ENCODE peak calls at places on chromosomes 6 and 20, in eight cellular contexts. One of them, this sample, is unnamed.

GRCh38 chr6:159525445-159526031 is 167.5 kb downstream of the SOD2 start:
- DNase-seq in neural progenitor cell: peak; percentile 28
- DNase-seq in H1: no peak
- DNase-seq in mesendoderm: no peak
- DNase-seq in GM23248: no peak
- DNase-seq in keratinocyte: no peak
- DNase-seq in fibroblast of lung: no peak
- DNase-seq in SK-N-SH: no peak
- DNase-seq in this sample: no peak

GRCh38 chr6:137370871-137371633 is 123.1 kb downstream of the OLIG3 start:
- DNase-seq in GM23248: no peak
- DNase-seq in fibroblast of lung: no peak
- DNase-seq in keratinocyte: no peak
- DNase-seq in mesendoderm: peak; percentile 46
- DNase-seq in SK-N-SH: no peak
- DNase-seq in H1: no peak
- DNase-seq in neural progenitor cell: no peak
- DNase-seq in this sample: peak; percentile 42

GRCh38 chr20:45368221-45368980 is 5.4 kb downstream of the SYS1 start:
- DNase-seq in fibroblast of lung: no peak
- DNase-seq in SK-N-SH: no peak
- DNase-seq in keratinocyte: no peak
- DNase-seq in H1: no peak
- DNase-seq in mesendoderm: no peak
- DNase-seq in GM23248: no peak
- DNase-seq in neural progenitor cell: no peak
- DNase-seq in this sample: peak; percentile 93

GRCh38 chr6:116969211-116969863 is 92.3 kb downstream of the RFX6 start:
- DNase-seq in keratinocyte: no peak
- DNase-seq in SK-N-SH: peak; percentile 37
- DNase-seq in H1: no peak
- DNase-seq in GM23248: peak; percentile 66
- DNase-seq in neural progenitor cell: peak; percentile 64
- DNase-seq in mesendoderm: peak; percentile 58
- DNase-seq in fibroblast of lung: peak; percentile 40
- DNase-seq in this sample: peak; percentile 60

GRCh38 chr6:79833806-79834205 is 113.5 kb downstream of the ELOVL4 start:
- DNase-seq in H1: no peak
- DNase-seq in fibroblast of lung: no peak
- DNase-seq in SK-N-SH: no peak
- DNase-seq in keratinocyte: no peak
- DNase-seq in GM23248: no peak
- DNase-seq in mesendoderm: no peak
- DNase-seq in neural progenitor cell: no peak
- DNase-seq in this sample: no peak

GRCh38 chr20:40508821-40509220 is 180.2 kb downstream of the MAFB start:
- DNase-seq in SK-N-SH: no peak
- DNase-seq in keratinocyte: no peak
- DNase-seq in GM23248: peak; percentile 51
- DNase-seq in mesendoderm: no peak
- DNase-seq in H1: no peak
- DNase-seq in fibroblast of lung: peak; percentile 48
- DNase-seq in neural progenitor cell: no peak
- DNase-seq in this sample: no peak

GRCh38 chr6:14545496-14545895 is 427.9 kb downstream of the CD83 start:
- DNase-seq in fibroblast of lung: no peak
- DNase-seq in neural progenitor cell: no peak
- DNase-seq in GM23248: no peak
- DNase-seq in H1: no peak
- DNase-seq in keratinocyte: no peak
- DNase-seq in mesendoderm: no peak
- DNase-seq in SK-N-SH: no peak
- DNase-seq in this sample: no peak

GRCh38 chr20:13259921-13260320 is 38.8 kb downstream of the ISM1 start:
- DNase-seq in keratinocyte: no peak
- DNase-seq in H1: no peak
- DNase-seq in SK-N-SH: no peak
- DNase-seq in GM23248: no peak
- DNase-seq in mesendoderm: no peak
- DNase-seq in fibroblast of lung: no peak
- DNase-seq in neural progenitor cell: no peak
- DNase-seq in this sample: no peak

GRCh38 chr6:73309784-73310502 is 44.1 kb downstream of the DPPA5 start:
- DNase-seq in mesendoderm: peak; percentile 68
- DNase-seq in neural progenitor cell: peak; percentile 74
- DNase-seq in SK-N-SH: peak; percentile 80
- DNase-seq in GM23248: peak; percentile 75
- DNase-seq in H1: no peak
- DNase-seq in fibroblast of lung: peak; percentile 71
- DNase-seq in keratinocyte: no peak
- DNase-seq in this sample: peak; percentile 69

GRCh38 chr6:95521181-95521580 is 56.2 kb upstream of the MANEA start:
- DNase-seq in neural progenitor cell: no peak
- DNase-seq in keratinocyte: no peak
- DNase-seq in GM23248: no peak
- DNase-seq in mesendoderm: no peak
- DNase-seq in SK-N-SH: no peak
- DNase-seq in H1: no peak
- DNase-seq in fibroblast of lung: no peak
- DNase-seq in this sample: no peak

GRCh38 chr20:8132632-8133587 is 844 bp downstream of the PLCB1 start:
- DNase-seq in keratinocyte: no peak
- DNase-seq in H1: no peak
- DNase-seq in GM23248: peak; percentile 64
- DNase-seq in fibroblast of lung: peak; percentile 40
- DNase-seq in mesendoderm: no peak
- DNase-seq in neural progenitor cell: peak; percentile 44
- DNase-seq in SK-N-SH: no peak
- DNase-seq in this sample: no peak

GRCh38 chr6:69953491-69953890 is 87.1 kb downstream of the COL19A1 start:
- DNase-seq in fibroblast of lung: no peak
- DNase-seq in keratinocyte: no peak
- DNase-seq in neural progenitor cell: no peak
- DNase-seq in H1: no peak
- DNase-seq in GM23248: no peak
- DNase-seq in SK-N-SH: no peak
- DNase-seq in mesendoderm: no peak
- DNase-seq in this sample: no peak

GRCh38 chr6:169792306-169793015 is 41.0 kb downstream of the ERMARD start:
- DNase-seq in neural progenitor cell: no peak
- DNase-seq in GM23248: no peak
- DNase-seq in fibroblast of lung: no peak
- DNase-seq in mesendoderm: no peak
- DNase-seq in H1: no peak
- DNase-seq in SK-N-SH: no peak
- DNase-seq in keratinocyte: no peak
- DNase-seq in this sample: no peak

GRCh38 chr6:11878735-11879134 is 100.1 kb upstream of the ADTRP start:
- DNase-seq in mesendoderm: no peak
- DNase-seq in GM23248: no peak
- DNase-seq in fibroblast of lung: no peak
- DNase-seq in keratinocyte: no peak
- DNase-seq in H1: no peak
- DNase-seq in SK-N-SH: no peak
- DNase-seq in neural progenitor cell: no peak
- DNase-seq in this sample: no peak

GRCh38 chr6:143299253-143300166 is 151.0 kb downstream of the ADAT2 start:
- DNase-seq in SK-N-SH: no peak
- DNase-seq in fibroblast of lung: no peak
- DNase-seq in GM23248: no peak
- DNase-seq in mesendoderm: peak; percentile 17
- DNase-seq in keratinocyte: no peak
- DNase-seq in neural progenitor cell: no peak
- DNase-seq in H1: no peak
- DNase-seq in this sample: no peak

GRCh38 chr6:34912715-34913464 is 23.8 kb downstream of the ANKS1A start:
- DNase-seq in mesendoderm: no peak
- DNase-seq in keratinocyte: no peak
- DNase-seq in SK-N-SH: no peak
- DNase-seq in fibroblast of lung: peak; percentile 90
- DNase-seq in H1: no peak
- DNase-seq in GM23248: peak; percentile 80
- DNase-seq in neural progenitor cell: no peak
- DNase-seq in this sample: peak; percentile 80

GRCh38 chr20:7989379-7989778 is 30.2 kb downstream of the TMX4 start:
- DNase-seq in mesendoderm: no peak
- DNase-seq in GM23248: peak; percentile 33
- DNase-seq in H1: no peak
- DNase-seq in keratinocyte: no peak
- DNase-seq in neural progenitor cell: no peak
- DNase-seq in SK-N-SH: no peak
- DNase-seq in fibroblast of lung: no peak
- DNase-seq in this sample: no peak

GRCh38 chr6:77217896-77218295 is 245.4 kb downstream of the HTR1B start:
- DNase-seq in GM23248: no peak
- DNase-seq in mesendoderm: peak; percentile 3
- DNase-seq in SK-N-SH: no peak
- DNase-seq in keratinocyte: no peak
- DNase-seq in neural progenitor cell: no peak
- DNase-seq in fibroblast of lung: peak; percentile 1
- DNase-seq in H1: no peak
- DNase-seq in this sample: no peak

GRCh38 chr6:64890609-64891008 is 816.4 kb downstream of the EYS start:
- DNase-seq in mesendoderm: no peak
- DNase-seq in fibroblast of lung: peak; percentile 56
- DNase-seq in GM23248: no peak
- DNase-seq in SK-N-SH: no peak
- DNase-seq in keratinocyte: no peak
- DNase-seq in H1: no peak
- DNase-seq in neural progenitor cell: no peak
- DNase-seq in this sample: no peak

GRCh38 chr6:12916001-12916400 is 199.4 kb downstream of the PHACTR1 start:
- DNase-seq in SK-N-SH: no peak
- DNase-seq in mesendoderm: no peak
- DNase-seq in neural progenitor cell: no peak
- DNase-seq in GM23248: no peak
- DNase-seq in keratinocyte: no peak
- DNase-seq in fibroblast of lung: no peak
- DNase-seq in H1: no peak
- DNase-seq in this sample: no peak

GRCh38 chr20:41428285-41428684 is 61.7 kb upstream of the EMILIN3 start:
- DNase-seq in neural progenitor cell: no peak
- DNase-seq in mesendoderm: no peak
- DNase-seq in H1: no peak
- DNase-seq in fibroblast of lung: peak; percentile 84
- DNase-seq in SK-N-SH: no peak
- DNase-seq in keratinocyte: peak; percentile 28
- DNase-seq in GM23248: peak; percentile 15
- DNase-seq in this sample: no peak

GRCh38 chr6:6678185-6678671 is 89.7 kb downstream of the LY86 start:
- DNase-seq in neural progenitor cell: no peak
- DNase-seq in keratinocyte: no peak
- DNase-seq in H1: no peak
- DNase-seq in fibroblast of lung: peak; percentile 47
- DNase-seq in mesendoderm: peak; percentile 77
- DNase-seq in GM23248: peak; percentile 79
- DNase-seq in SK-N-SH: no peak
- DNase-seq in this sample: no peak
- H3K4me2 ChIP-seq in neural progenitor cell: no peak overlapping the region
- H3K4me2 ChIP-seq in keratinocyte: peak overlapping the region; percentile 6
- H3K4me2 ChIP-seq in H1: no peak overlapping the region
- H3K4me2 ChIP-seq in fibroblast of lung: no peak overlapping the region
- H3K4me2 ChIP-seq in mesendoderm: no peak overlapping the region
- H3K4me2 ChIP-seq in GM23248: no peak overlapping the region
- H3K4me2 ChIP-seq in SK-N-SH: no peak overlapping the region
- H3K4me2 ChIP-seq in this sample: no peak overlapping the region

DNA sequence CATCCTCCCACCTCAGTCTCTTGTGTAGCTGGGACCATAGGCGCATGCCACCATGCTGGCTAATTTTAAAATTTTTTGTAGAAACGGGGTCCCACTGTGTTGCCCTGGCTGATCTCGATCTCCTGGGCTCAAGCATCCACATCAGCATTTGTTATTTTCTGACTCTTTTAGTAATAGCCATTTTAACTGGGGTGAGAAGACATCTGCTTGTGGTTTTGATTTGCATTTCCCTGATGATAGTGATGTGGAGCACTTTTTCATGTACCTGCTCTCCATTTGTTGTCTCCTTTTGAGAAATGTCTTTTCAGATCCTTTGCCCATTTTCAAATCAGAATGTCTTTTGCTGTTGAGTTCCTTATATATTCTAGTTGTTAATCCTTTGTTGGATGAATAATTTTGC is 22.2 kb upstream of the TULP4 start:
- DNase-seq in neural progenitor cell: no peak
- DNase-seq in GM23248: no peak
- DNase-seq in keratinocyte: no peak
- DNase-seq in SK-N-SH: no peak
- DNase-seq in H1: no peak
- DNase-seq in mesendoderm: no peak
- DNase-seq in fibroblast of lung: no peak
- DNase-seq in this sample: peak; percentile 57
- H3K9ac ChIP-seq in neural progenitor cell: no peak overlapping the region
- H3K9ac ChIP-seq in GM23248: no peak overlapping the region
- H3K9ac ChIP-seq in keratinocyte: no peak overlapping the region
- H3K9ac ChIP-seq in SK-N-SH: no peak overlapping the region
- H3K9ac ChIP-seq in H1: no peak overlapping the region
- H3K9ac ChIP-seq in mesendoderm: no peak overlapping the region
- H3K9ac ChIP-seq in fibroblast of lung: no peak overlapping the region
- H3K9ac ChIP-seq in this sample: peak overlapping the region; percentile 77

GRCh38 chr6:18307006-18307405 is 42.7 kb upstream of the DEK start:
- DNase-seq in mesendoderm: peak; percentile 91
- DNase-seq in keratinocyte: peak; percentile 96
- DNase-seq in H1: no peak
- DNase-seq in SK-N-SH: no peak
- DNase-seq in fibroblast of lung: peak; percentile 89
- DNase-seq in GM23248: peak; percentile 64
- DNase-seq in neural progenitor cell: no peak
- DNase-seq in this sample: no peak

GRCh38 chr6:18308070-18308735 is 43.9 kb upstream of the DEK start:
- DNase-seq in GM23248: peak; percentile 70
- DNase-seq in H1: no peak
- DNase-seq in fibroblast of lung: peak; percentile 86
- DNase-seq in mesendoderm: no peak
- DNase-seq in neural progenitor cell: no peak
- DNase-seq in SK-N-SH: no peak
- DNase-seq in keratinocyte: no peak
- DNase-seq in this sample: no peak

GRCh38 chr6:18302561-18303439 is 38.5 kb upstream of the DEK start:
- DNase-seq in SK-N-SH: no peak
- DNase-seq in fibroblast of lung: no peak
- DNase-seq in neural progenitor cell: peak; percentile 38
- DNase-seq in GM23248: no peak
- DNase-seq in mesendoderm: peak; percentile 66
- DNase-seq in H1: no peak
- DNase-seq in keratinocyte: no peak
- DNase-seq in this sample: no peak
- H3K4me2 ChIP-seq in SK-N-SH: no peak overlapping the region
- H3K4me2 ChIP-seq in fibroblast of lung: no peak overlapping the region
- H3K4me2 ChIP-seq in neural progenitor cell: no peak overlapping the region
- H3K4me2 ChIP-seq in GM23248: no peak overlapping the region
- H3K4me2 ChIP-seq in mesendoderm: no peak overlapping the region
- H3K4me2 ChIP-seq in H1: peak overlapping the region; percentile 22
- H3K4me2 ChIP-seq in keratinocyte: no peak overlapping the region
- H3K4me2 ChIP-seq in this sample: no peak overlapping the region

DNA sequence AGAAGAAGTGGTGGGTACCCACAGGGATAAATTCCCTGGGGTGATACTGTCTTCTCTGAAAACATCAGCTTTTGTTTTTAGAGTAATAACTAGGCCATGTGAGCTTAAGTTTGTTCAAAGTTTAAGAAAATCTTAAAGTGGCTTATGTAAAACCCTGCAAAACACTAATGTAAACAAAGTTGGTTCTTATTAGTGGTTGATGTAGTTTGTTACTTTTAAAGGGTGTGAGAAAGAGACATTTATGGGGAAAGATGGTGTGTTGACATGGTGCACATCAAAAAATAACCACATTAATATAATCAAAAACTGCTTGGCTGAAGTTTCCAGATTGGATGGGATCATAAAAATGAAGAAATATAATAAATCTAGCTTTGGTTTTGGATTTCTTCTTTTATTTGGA is 119.9 kb downstream of the LAMP5 start:
- DNase-seq in SK-N-SH: no peak
- DNase-seq in H1: no peak
- DNase-seq in keratinocyte: no peak
- DNase-seq in neural progenitor cell: no peak
- DNase-seq in mesendoderm: no peak
- DNase-seq in GM23248: no peak
- DNase-seq in fibroblast of lung: no peak
- DNase-seq in this sample: no peak
- H3K9ac ChIP-seq in SK-N-SH: no peak overlapping the region
- H3K9ac ChIP-seq in H1: no peak overlapping the region
- H3K9ac ChIP-seq in keratinocyte: no peak overlapping the region
- H3K9ac ChIP-seq in neural progenitor cell: no peak overlapping the region
- H3K9ac ChIP-seq in mesendoderm: no peak overlapping the region
- H3K9ac ChIP-seq in GM23248: no peak overlapping the region
- H3K9ac ChIP-seq in fibroblast of lung: no peak overlapping the region
- H3K9ac ChIP-seq in this sample: no peak overlapping the region